ENCODE peak calls at places on chromosomes 12 and 14, in seven cellular contexts. Q is IMR-90, Z is suprapubic skin, Y is OCI-LY7, N is endodermal cell, K is K562, W is body of pancreas. T is an unnamed sample.

GRCh38 chr14:95547272-95547625 is 12.4 kb downstream of the GLRX5 start:
- DNase-seq in Q (no peak), Z (no peak), Y (no peak), N (peak; percentile 58), K (no peak), W (no peak), T (no peak)

GRCh38 chr12:79690606-79691298 is at the start of gene PAWR:
- DNase-seq in Q (peak; percentile 66), Z (peak; percentile 70), Y (peak; percentile 87), N (peak; percentile 97), K (no peak), W (peak; percentile 83), T (no peak)

GRCh38 chr14:50038398-50039119 is 77.8 kb downstream of the VCPKMT start:
- DNase-seq in Q (peak; percentile 98), Z (no peak), Y (no peak), N (peak; percentile 52), K (no peak), W (peak; percentile 66), T (peak; percentile 10)

GRCh38 chr12:54021432-54022013 is 6.7 kb upstream of the HOXC6 start:
- DNase-seq in Q (no peak), Z (no peak), Y (peak; percentile 24), N (peak; percentile 94), K (no peak), W (no peak), T (no peak)

GRCh38 chr12:80406253-80406652 is 37.8 kb upstream of the PTPRQ start:
- DNase-seq in Q (no peak), Z (no peak), Y (no peak), N (no peak), K (no peak), W (no peak), T (no peak)

GRCh38 chr14:99651953-99652746 is 7.2 kb downstream of the HHIPL1 start:
- DNase-seq in Q (no peak), Z (no peak), Y (no peak), N (no peak), K (no peak), W (no peak), T (no peak)

GRCh38 chr14:61537567-61538463 is 157.5 kb upstream of the HIF1A start:
- DNase-seq in Q (peak; percentile 90), Z (no peak), Y (peak; percentile 37), N (peak; percentile 68), K (peak; percentile 10), W (peak; percentile 94), T (no peak)

GRCh38 chr14:58884442-58884841 is 246.7 kb downstream of the DACT1 start:
- DNase-seq in Q (no peak), Z (no peak), Y (peak; percentile 8), N (no peak), K (no peak), W (no peak), T (no peak)

GRCh38 chr12:97941686-97942354 is 479.2 kb downstream of the RMST start:
- DNase-seq in Q (no peak), Z (no peak), Y (no peak), N (no peak), K (no peak), W (no peak), T (no peak)

GRCh38 chr12:685388-685787 is 22.1 kb upstream of the NINJ2 start:
- DNase-seq in Q (peak; percentile 28), Z (no peak), Y (peak; percentile 84), N (no peak), K (no peak), W (no peak), T (peak; percentile 93)

GRCh38 chr14:60650382-60650961 is 1.2 kb upstream of the SIX1 start:
- DNase-seq in Q (peak; percentile 34), Z (no peak), Y (no peak), N (peak; percentile 55), K (no peak), W (no peak), T (no peak)

GRCh38 chr12:59904874-59905521 is 309.2 kb downstream of the SLC16A7 start:
- DNase-seq in Q (peak; percentile 74), Z (no peak), Y (no peak), N (no peak), K (no peak), W (no peak), T (no peak)

GRCh38 chr12:41228066-41228820 is 40.1 kb downstream of the PDZRN4 start:
- DNase-seq in Q (no peak), Z (no peak), Y (no peak), N (no peak), K (no peak), W (no peak), T (no peak)

GRCh38 chr14:72594099-72594901 is 299.6 kb downstream of the DPF3 start:
- DNase-seq in Q (no peak), Z (no peak), Y (no peak), N (no peak), K (no peak), W (no peak), T (peak; percentile 67)

GRCh38 chr14:72588521-72588920 is 305.4 kb downstream of the DPF3 start:
- DNase-seq in Q (no peak), Z (no peak), Y (no peak), N (no peak), K (no peak), W (no peak), T (no peak)

GRCh38 chr14:72591401-72591800 is 302.5 kb downstream of the DPF3 start:
- DNase-seq in Q (no peak), Z (no peak), Y (no peak), N (no peak), K (no peak), W (no peak), T (no peak)

GRCh38 chr14:72589652-72590051 is 304.2 kb downstream of the DPF3 start:
- DNase-seq in Q (no peak), Z (no peak), Y (no peak), N (no peak), K (no peak), W (no peak), T (no peak)

DNA sequence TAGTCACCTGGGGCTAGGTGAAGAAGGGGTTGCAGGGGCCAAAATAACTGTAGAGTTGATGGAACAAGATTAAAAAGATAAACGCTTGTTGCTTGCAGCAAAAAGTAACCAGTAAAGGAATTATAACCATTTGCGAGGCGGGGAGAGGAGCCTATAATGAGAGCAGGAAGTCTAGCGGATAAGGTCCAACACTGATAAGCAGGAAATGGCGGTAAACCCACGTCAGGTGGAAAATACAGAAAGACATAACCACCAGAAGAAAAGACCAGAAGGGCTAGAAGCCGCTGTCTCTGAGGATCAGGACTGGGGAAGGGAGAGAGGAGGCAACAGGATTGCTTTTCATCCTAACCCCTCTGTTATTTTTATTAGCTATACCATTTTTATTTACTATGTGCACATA is 303.3 kb downstream of the DPF3 start:
- DNase-seq in Q (no peak), Z (no peak), Y (no peak), N (no peak), K (no peak), W (no peak), T (peak; percentile 29)
- H3K4me3 ChIP-seq in Q (no peak overlapping the region), Z (no peak overlapping the region), Y (no peak overlapping the region), N (no peak overlapping the region), K (no peak overlapping the region), W (no peak overlapping the region), T (no peak overlapping the region)

GRCh38 chr12:47610847-47611246 is 95.0 kb downstream of the RPAP3 start:
- DNase-seq in Q (no peak), Z (no peak), Y (no peak), N (no peak), K (no peak), W (no peak), T (no peak)
- H3K9me3 ChIP-seq in Q (peaks cover 8% of the 10 kb centered on the region), Z (peaks cover 9% of the 10 kb centered on the region), Y (peaks cover 32% of the 10 kb centered on the region), N (peaks cover 68% of the 10 kb centered on the region), K (peaks cover 3% of the 10 kb centered on the region), W (no peaks in the 10 kb centered on the region), T (no peaks in the 10 kb centered on the region)

DNA sequence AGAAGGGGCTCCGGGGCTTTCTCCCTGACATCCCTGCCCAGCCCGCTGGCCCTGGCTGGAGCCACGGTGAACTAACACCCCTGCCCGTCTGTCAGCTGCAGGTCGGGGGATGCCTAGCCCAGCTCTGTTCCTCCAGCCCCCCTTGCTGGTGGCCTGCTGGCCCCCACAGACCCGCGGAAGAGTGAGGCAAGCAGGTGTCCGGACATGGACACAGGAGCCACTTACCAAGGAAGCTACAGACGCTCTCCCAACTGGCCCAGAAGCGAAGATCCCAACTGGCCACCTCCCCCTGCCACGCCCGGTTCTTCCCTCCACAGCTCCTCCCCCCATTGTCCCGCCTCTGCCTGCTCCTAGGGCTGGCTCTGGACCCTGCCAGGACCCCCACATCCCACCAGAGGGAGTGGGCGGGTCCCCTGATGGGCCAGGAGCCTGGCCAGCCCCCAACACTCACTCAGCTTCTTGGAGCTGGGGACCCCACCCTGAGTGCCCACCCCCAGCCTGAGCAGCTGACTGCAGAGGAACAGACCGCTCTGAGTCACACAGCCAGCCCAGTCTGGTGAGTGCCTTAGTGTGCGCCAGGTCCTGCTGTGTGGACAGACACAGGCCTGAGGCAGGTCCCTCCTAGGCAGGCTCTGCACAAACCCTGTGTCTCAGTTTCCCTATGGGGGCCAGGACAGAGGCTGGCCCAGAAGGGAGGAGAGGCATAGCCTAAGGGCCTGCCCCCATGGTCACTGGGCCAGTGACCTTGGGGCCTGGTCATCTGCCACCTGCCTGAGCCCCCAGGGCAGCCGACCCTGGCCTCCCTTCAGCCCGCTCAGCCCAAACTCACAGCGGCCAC is 7.7 kb downstream of the AHNAK2 start:
- DNase-seq in Q (peak; percentile 81), Z (peak; percentile 94), Y (no peak), N (peak; percentile 79), K (peak; percentile 37), W (peak; percentile 39), T (no peak)
- H3K4me3 ChIP-seq in Q (no peak overlapping the region), Z (peak overlapping the region; percentile 62), Y (no peak overlapping the region), N (no peak overlapping the region), K (no peak overlapping the region), W (no peak overlapping the region), T (no peak overlapping the region)

GRCh38 chr12:73321776-73322175 is 1049.6 kb downstream of the TRHDE start:
- DNase-seq in Q (no peak), Z (no peak), Y (no peak), N (no peak), K (no peak), W (no peak), T (no peak)

DNA sequence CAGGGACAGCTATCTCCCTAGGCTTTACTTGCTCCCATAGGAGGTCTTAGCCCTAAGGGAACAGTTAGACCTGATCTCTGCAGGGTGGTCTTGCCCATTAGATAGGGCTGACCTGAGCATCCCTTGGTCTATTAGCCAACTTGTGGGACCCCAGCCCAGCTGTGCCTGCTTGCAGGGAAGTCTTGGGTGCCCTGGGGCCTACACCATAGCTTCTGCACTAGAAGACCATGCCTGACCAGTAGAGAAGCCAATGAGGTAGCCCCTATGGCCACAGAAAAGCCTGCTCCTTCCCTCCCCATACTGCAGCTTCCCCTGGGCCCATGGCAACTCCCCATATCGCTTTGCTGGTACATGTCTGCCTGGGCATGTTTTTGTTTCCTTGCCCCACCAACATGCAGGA is 1049.1 kb downstream of the TRHDE start:
- DNase-seq in Q (no peak), Z (no peak), Y (no peak), N (no peak), K (no peak), W (no peak), T (no peak)
- H3K9me3 ChIP-seq in Q (peaks cover 13% of the 10 kb centered on the region), Z (no peaks in the 10 kb centered on the region), Y (no peaks in the 10 kb centered on the region), N (peaks cover 45% of the 10 kb centered on the region), K (no peaks in the 10 kb centered on the region), W (no peaks in the 10 kb centered on the region), T (no peaks in the 10 kb centered on the region)

T was measured in CD4-positive, alpha-beta memory T cell.